ENCODE peak calls at places on chromosomes 16 and 17, in five cellular contexts. One of them, this sample, is unnamed.

GRCh38 chr17:36652716-36653115 is 51.3 kb downstream of the MRM1 start:
- DNase-seq in uterus: no peak
- DNase-seq in cardiac muscle cell: no peak
- DNase-seq in CD8-positive, alpha-beta T cell: no peak
- DNase-seq in effector memory CD4-positive, alpha-beta T cell: no peak
- DNase-seq in this sample: no peak

GRCh38 chr17:64732336-64733006 is 70.4 kb upstream of the SMURF2 start:
- DNase-seq in uterus: no peak
- DNase-seq in effector memory CD4-positive, alpha-beta T cell: no peak
- DNase-seq in CD8-positive, alpha-beta T cell: no peak
- DNase-seq in cardiac muscle cell: no peak
- DNase-seq in this sample: peak

GRCh38 chr17:14717849-14718248 is 417.0 kb downstream of the HS3ST3B1 start:
- DNase-seq in effector memory CD4-positive, alpha-beta T cell: no peak
- DNase-seq in cardiac muscle cell: no peak
- DNase-seq in CD8-positive, alpha-beta T cell: no peak
- DNase-seq in uterus: no peak
- DNase-seq in this sample: no peak

GRCh38 chr16:86508947-86509758 is 1.2 kb upstream of the FOXF1 start:
- DNase-seq in cardiac muscle cell: peak
- DNase-seq in CD8-positive, alpha-beta T cell: no peak
- DNase-seq in uterus: peak
- DNase-seq in effector memory CD4-positive, alpha-beta T cell: no peak
- DNase-seq in this sample: peak

GRCh38 chr17:73532441-73532901 is 111.8 kb downstream of the SDK2 start:
- DNase-seq in effector memory CD4-positive, alpha-beta T cell: no peak
- DNase-seq in cardiac muscle cell: peak
- DNase-seq in CD8-positive, alpha-beta T cell: no peak
- DNase-seq in uterus: no peak
- DNase-seq in this sample: no peak

GRCh38 chr17:65495255-65496060 is 66.0 kb downstream of the AXIN2 start:
- DNase-seq in uterus: no peak
- DNase-seq in cardiac muscle cell: peak
- DNase-seq in CD8-positive, alpha-beta T cell: no peak
- DNase-seq in effector memory CD4-positive, alpha-beta T cell: no peak
- DNase-seq in this sample: no peak

GRCh38 chr17:81486174-81486810 is 26.3 kb downstream of the ACTG1 start:
- DNase-seq in cardiac muscle cell: no peak
- DNase-seq in uterus: no peak
- DNase-seq in CD8-positive, alpha-beta T cell: no peak
- DNase-seq in effector memory CD4-positive, alpha-beta T cell: no peak
- DNase-seq in this sample: no peak

GRCh38 chr16:75682308-75682707 is 5.5 kb upstream of the CPHXL2 start:
- DNase-seq in uterus: no peak
- DNase-seq in effector memory CD4-positive, alpha-beta T cell: no peak
- DNase-seq in cardiac muscle cell: no peak
- DNase-seq in CD8-positive, alpha-beta T cell: no peak
- DNase-seq in this sample: no peak

GRCh38 chr17:32586666-32587065 is 99.9 kb downstream of the CDK5R1 start:
- DNase-seq in cardiac muscle cell: no peak
- DNase-seq in uterus: no peak
- DNase-seq in CD8-positive, alpha-beta T cell: no peak
- DNase-seq in effector memory CD4-positive, alpha-beta T cell: no peak
- DNase-seq in this sample: no peak

GRCh38 chr17:63772801-63773271 is 561 bp downstream of the CCDC47 start:
- DNase-seq in uterus: no peak
- DNase-seq in CD8-positive, alpha-beta T cell: no peak
- DNase-seq in effector memory CD4-positive, alpha-beta T cell: no peak
- DNase-seq in cardiac muscle cell: peak
- DNase-seq in this sample: no peak

GRCh38 chr17:30954046-30954805 is 16.6 kb upstream of the RNF135 start:
- DNase-seq in cardiac muscle cell: no peak
- DNase-seq in uterus: no peak
- DNase-seq in effector memory CD4-positive, alpha-beta T cell: no peak
- DNase-seq in CD8-positive, alpha-beta T cell: no peak
- DNase-seq in this sample: no peak

GRCh38 chr17:37179893-37180292 is 195.9 kb upstream of the C17orf78 start:
- DNase-seq in CD8-positive, alpha-beta T cell: no peak
- DNase-seq in effector memory CD4-positive, alpha-beta T cell: no peak
- DNase-seq in uterus: no peak
- DNase-seq in cardiac muscle cell: no peak
- DNase-seq in this sample: no peak

GRCh38 chr16:66431760-66432159 is 4.7 kb downstream of the BEAN1 start:
- DNase-seq in uterus: no peak
- DNase-seq in effector memory CD4-positive, alpha-beta T cell: no peak
- DNase-seq in CD8-positive, alpha-beta T cell: no peak
- DNase-seq in cardiac muscle cell: no peak
- DNase-seq in this sample: no peak

GRCh38 chr17:57455063-57455914 is 199.0 kb downstream of the MSI2 start:
- DNase-seq in effector memory CD4-positive, alpha-beta T cell: no peak
- DNase-seq in cardiac muscle cell: no peak
- DNase-seq in CD8-positive, alpha-beta T cell: no peak
- DNase-seq in uterus: no peak
- DNase-seq in this sample: no peak

GRCh38 chr17:50080096-50080480 is 15.1 kb upstream of the PDK2 start:
- DNase-seq in effector memory CD4-positive, alpha-beta T cell: no peak
- DNase-seq in cardiac muscle cell: no peak
- DNase-seq in CD8-positive, alpha-beta T cell: no peak
- DNase-seq in uterus: no peak
- DNase-seq in this sample: no peak

GRCh38 chr17:17042851-17043667 is 802 bp downstream of the MPRIP start:
- DNase-seq in CD8-positive, alpha-beta T cell: no peak
- DNase-seq in cardiac muscle cell: peak
- DNase-seq in uterus: no peak
- DNase-seq in effector memory CD4-positive, alpha-beta T cell: no peak
- DNase-seq in this sample: peak

GRCh38 chr16:54269461-54269860 is 17.1 kb downstream of the IRX3 start:
- DNase-seq in uterus: no peak
- DNase-seq in cardiac muscle cell: no peak
- DNase-seq in CD8-positive, alpha-beta T cell: no peak
- DNase-seq in effector memory CD4-positive, alpha-beta T cell: no peak
- DNase-seq in this sample: no peak

GRCh38 chr17:41396340-41396739 is 1.1 kb downstream of the KRT31 start:
- DNase-seq in effector memory CD4-positive, alpha-beta T cell: no peak
- DNase-seq in uterus: no peak
- DNase-seq in CD8-positive, alpha-beta T cell: no peak
- DNase-seq in cardiac muscle cell: no peak
- DNase-seq in this sample: no peak

DNA sequence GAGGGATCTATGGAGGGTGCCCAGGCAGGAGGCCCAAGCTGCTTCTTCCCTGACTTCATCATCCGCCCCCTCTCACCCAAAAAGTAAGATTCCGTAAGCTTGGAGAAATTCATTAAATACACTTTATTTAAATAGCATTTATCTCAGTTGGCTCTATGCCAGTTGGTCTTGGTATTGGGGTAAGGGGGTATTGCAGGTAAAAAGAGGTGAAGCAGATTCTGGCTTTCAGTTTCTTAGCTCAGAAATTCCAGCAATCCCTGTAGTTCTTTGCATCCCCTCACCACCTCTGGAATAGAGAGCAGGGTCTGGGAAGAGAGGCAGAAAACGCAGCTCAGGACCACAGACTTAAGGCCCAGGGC is 750 bp upstream of the ALDOC start:
- DNase-seq in effector memory CD4-positive, alpha-beta T cell: no peak
- DNase-seq in CD8-positive, alpha-beta T cell: no peak
- DNase-seq in cardiac muscle cell: no peak
- DNase-seq in uterus: no peak
- DNase-seq in this sample: no peak
- H3K27ac ChIP-seq in effector memory CD4-positive, alpha-beta T cell: no peak
- H3K27ac ChIP-seq in CD8-positive, alpha-beta T cell: peak
- H3K27ac ChIP-seq in cardiac muscle cell: no peak
- H3K27ac ChIP-seq in uterus: no peak
- H3K27ac ChIP-seq in this sample: no peak

GRCh38 chr17:8921147-8921546 is 44.4 kb downstream of the PIK3R5 start:
- DNase-seq in effector memory CD4-positive, alpha-beta T cell: no peak
- DNase-seq in cardiac muscle cell: no peak
- DNase-seq in CD8-positive, alpha-beta T cell: no peak
- DNase-seq in uterus: no peak
- DNase-seq in this sample: no peak
- H3K4me3 ChIP-seq in effector memory CD4-positive, alpha-beta T cell: no peak
- H3K4me3 ChIP-seq in cardiac muscle cell: no peak
- H3K4me3 ChIP-seq in CD8-positive, alpha-beta T cell: no peak
- H3K4me3 ChIP-seq in uterus: no peak
- H3K4me3 ChIP-seq in this sample: no peak

GRCh38 chr16:58466396-58466795 is 33.5 kb upstream of the NDRG4 start:
- DNase-seq in uterus: no peak
- DNase-seq in cardiac muscle cell: no peak
- DNase-seq in effector memory CD4-positive, alpha-beta T cell: no peak
- DNase-seq in CD8-positive, alpha-beta T cell: no peak
- DNase-seq in this sample: no peak

GRCh38 chr16:58465817-58466216 is 34.1 kb upstream of the NDRG4 start:
- DNase-seq in effector memory CD4-positive, alpha-beta T cell: no peak
- DNase-seq in cardiac muscle cell: no peak
- DNase-seq in CD8-positive, alpha-beta T cell: no peak
- DNase-seq in uterus: no peak
- DNase-seq in this sample: no peak

GRCh38 chr16:58462997-58463891 is 36.7 kb upstream of the NDRG4 start:
- DNase-seq in uterus: no peak
- DNase-seq in CD8-positive, alpha-beta T cell: no peak
- DNase-seq in effector memory CD4-positive, alpha-beta T cell: no peak
- DNase-seq in cardiac muscle cell: peak
- DNase-seq in this sample: peak

GRCh38 chr16:58464047-58464915 is 35.7 kb upstream of the NDRG4 start:
- DNase-seq in uterus: peak
- DNase-seq in effector memory CD4-positive, alpha-beta T cell: no peak
- DNase-seq in CD8-positive, alpha-beta T cell: no peak
- DNase-seq in cardiac muscle cell: peak
- DNase-seq in this sample: peak

GRCh38 chr16:58464916-58465731 is 34.8 kb upstream of the NDRG4 start:
- DNase-seq in effector memory CD4-positive, alpha-beta T cell: no peak
- DNase-seq in CD8-positive, alpha-beta T cell: no peak
- DNase-seq in uterus: peak
- DNase-seq in cardiac muscle cell: peak
- DNase-seq in this sample: no peak
- H3K27ac ChIP-seq in effector memory CD4-positive, alpha-beta T cell: no peak
- H3K27ac ChIP-seq in CD8-positive, alpha-beta T cell: no peak
- H3K27ac ChIP-seq in uterus: peak
- H3K27ac ChIP-seq in cardiac muscle cell: no peak
- H3K27ac ChIP-seq in this sample: peak

GRCh38 chr16:65413861-65414260 is 292.0 kb upstream of the CDH11 start:
- DNase-seq in uterus: no peak
- DNase-seq in CD8-positive, alpha-beta T cell: no peak
- DNase-seq in effector memory CD4-positive, alpha-beta T cell: no peak
- DNase-seq in cardiac muscle cell: no peak
- DNase-seq in this sample: no peak
- H3K4me3 ChIP-seq in uterus: no peak
- H3K4me3 ChIP-seq in CD8-positive, alpha-beta T cell: no peak
- H3K4me3 ChIP-seq in effector memory CD4-positive, alpha-beta T cell: no peak
- H3K4me3 ChIP-seq in cardiac muscle cell: no peak
- H3K4me3 ChIP-seq in this sample: no peak

GRCh38 chr16:84370723-84371552 is 2.6 kb downstream of the ATP2C2 start:
- DNase-seq in cardiac muscle cell: no peak
- DNase-seq in uterus: no peak
- DNase-seq in CD8-positive, alpha-beta T cell: no peak
- DNase-seq in effector memory CD4-positive, alpha-beta T cell: no peak
- DNase-seq in this sample: no peak
- H3K27ac ChIP-seq in cardiac muscle cell: no peak
- H3K27ac ChIP-seq in uterus: no peak
- H3K27ac ChIP-seq in CD8-positive, alpha-beta T cell: no peak
- H3K27ac ChIP-seq in effector memory CD4-positive, alpha-beta T cell: no peak
- H3K27ac ChIP-seq in this sample: no peak

GRCh38 chr17:512311-512710 is 159.7 kb upstream of the RPH3AL start:
- DNase-seq in CD8-positive, alpha-beta T cell: no peak
- DNase-seq in effector memory CD4-positive, alpha-beta T cell: no peak
- DNase-seq in uterus: no peak
- DNase-seq in cardiac muscle cell: no peak
- DNase-seq in this sample: no peak
- H3K4me3 ChIP-seq in CD8-positive, alpha-beta T cell: no peak
- H3K4me3 ChIP-seq in effector memory CD4-positive, alpha-beta T cell: no peak
- H3K4me3 ChIP-seq in uterus: no peak
- H3K4me3 ChIP-seq in cardiac muscle cell: no peak
- H3K4me3 ChIP-seq in this sample: no peak

GRCh38 chr17:78920528-78920927 is 4.7 kb downstream of the TIMP2 start:
- DNase-seq in effector memory CD4-positive, alpha-beta T cell: no peak
- DNase-seq in CD8-positive, alpha-beta T cell: no peak
- DNase-seq in cardiac muscle cell: no peak
- DNase-seq in uterus: no peak
- DNase-seq in this sample: no peak
- H3K27ac ChIP-seq in effector memory CD4-positive, alpha-beta T cell: no peak
- H3K27ac ChIP-seq in CD8-positive, alpha-beta T cell: no peak
- H3K27ac ChIP-seq in cardiac muscle cell: no peak
- H3K27ac ChIP-seq in uterus: peak
- H3K27ac ChIP-seq in this sample: no peak